ENCODE peak calls at places on chromosome 17, in eight cellular contexts. A, B, R, U, C, Q, G and D are unnamed samples.

GRCh38 chr17:35170968-35171771 is 23.0 kb downstream of the SLC35G3 start:
- DNase-seq in A (peak; percentile 4), B (no peak), R (peak; percentile 15), U (no peak), C (no peak), Q (no peak), G (no peak), D (no peak)

GRCh38 chr17:16085066-16085699 is 85.6 kb downstream of the TTC19 start:
- DNase-seq in A (no peak), B (no peak), R (peak; percentile 89), U (peak; percentile 78), C (no peak), Q (no peak), G (no peak), D (no peak)

GRCh38 chr17:27573971-27574525 is 56.9 kb upstream of the LGALS9 start:
- DNase-seq in A (peak; percentile 76), B (no peak), R (peak; percentile 69), U (peak; percentile 69), C (no peak), Q (no peak), G (no peak), D (no peak)

GRCh38 chr17:48592592-48592991 is 987 bp downstream of the HOXB5 start:
- DNase-seq in A (no peak), B (no peak), R (peak; percentile 10), U (no peak), C (no peak), Q (no peak), G (no peak), D (no peak)

GRCh38 chr17:35373984-35374765 is 754 bp upstream of the SLFN11 start:
- DNase-seq in A (peak; percentile 59), B (peak; percentile 39), R (peak; percentile 55), U (peak; percentile 16), C (peak; percentile 66), Q (peak; percentile 69), G (peak; percentile 62), D (peak; percentile 85)

GRCh38 chr17:44191941-44192496 is 5.2 kb downstream of the TMUB2 start:
- DNase-seq in A (no peak), B (no peak), R (no peak), U (no peak), C (no peak), Q (no peak), G (peak; percentile 69), D (no peak)

GRCh38 chr17:62705781-62706597 is 78.5 kb downstream of the MRC2 start:
- DNase-seq in A (peak; percentile 31), B (no peak), R (peak; percentile 47), U (peak; percentile 53), C (no peak), Q (no peak), G (peak; percentile 69), D (no peak)

GRCh38 chr17:46940692-46941404 is 17.9 kb downstream of the GOSR2 start:
- DNase-seq in A (peak; percentile 86), B (peak; percentile 67), R (peak; percentile 60), U (peak; percentile 41), C (peak; percentile 66), Q (peak; percentile 64), G (peak; percentile 89), D (peak; percentile 68)

GRCh38 chr17:18280766-18281165 is 20.3 kb downstream of the MIEF2 start:
- DNase-seq in A (no peak), B (no peak), R (peak; percentile 27), U (no peak), C (no peak), Q (no peak), G (no peak), D (no peak)

GRCh38 chr17:7885357-7886226 is 3.0 kb upstream of the CHD3 start:
- DNase-seq in A (peak; percentile 52), B (peak; percentile 42), R (peak; percentile 14), U (no peak), C (peak; percentile 40), Q (peak; percentile 47), G (peak; percentile 66), D (peak; percentile 57)

GRCh38 chr17:51860934-51861561 is 297.5 kb downstream of the CA10 start:
- DNase-seq in A (peak; percentile 17), B (no peak), R (no peak), U (no peak), C (no peak), Q (no peak), G (peak; percentile 81), D (peak; percentile 23)

GRCh38 chr17:35254107-35254802 is 11.4 kb downstream of the SLFN5 start:
- DNase-seq in A (peak; percentile 93), B (no peak), R (peak; percentile 97), U (peak; percentile 93), C (peak; percentile 36), Q (no peak), G (no peak), D (peak; percentile 88)

GRCh38 chr17:14014647-14015046 is 54.7 kb upstream of the COX10 start:
- DNase-seq in A (no peak), B (no peak), R (peak; percentile 9), U (peak; percentile 54), C (no peak), Q (no peak), G (no peak), D (peak; percentile 52)

GRCh38 chr17:3961564-3962047 is 2.6 kb downstream of the ATP2A3 start:
- DNase-seq in A (no peak), B (peak; percentile 47), R (no peak), U (no peak), C (no peak), Q (no peak), G (no peak), D (no peak)

GRCh38 chr17:3963214-3964201 is 729 bp downstream of the ATP2A3 start:
- DNase-seq in A (no peak), B (peak; percentile 82), R (no peak), U (no peak), C (no peak), Q (no peak), G (peak; percentile 71), D (no peak)

GRCh38 chr17:3960764-3961163 is 3.5 kb downstream of the ATP2A3 start:
- DNase-seq in A (peak; percentile 95), B (no peak), R (peak; percentile 55), U (peak; percentile 34), C (peak; percentile 45), Q (no peak), G (no peak), D (peak; percentile 33)

GRCh38 chr17:3964203-3965122 is at the start of gene ATP2A3:
- DNase-seq in A (no peak), B (peak; percentile 67), R (no peak), U (no peak), C (no peak), Q (peak; percentile 57), G (peak; percentile 73), D (no peak)

DNA sequence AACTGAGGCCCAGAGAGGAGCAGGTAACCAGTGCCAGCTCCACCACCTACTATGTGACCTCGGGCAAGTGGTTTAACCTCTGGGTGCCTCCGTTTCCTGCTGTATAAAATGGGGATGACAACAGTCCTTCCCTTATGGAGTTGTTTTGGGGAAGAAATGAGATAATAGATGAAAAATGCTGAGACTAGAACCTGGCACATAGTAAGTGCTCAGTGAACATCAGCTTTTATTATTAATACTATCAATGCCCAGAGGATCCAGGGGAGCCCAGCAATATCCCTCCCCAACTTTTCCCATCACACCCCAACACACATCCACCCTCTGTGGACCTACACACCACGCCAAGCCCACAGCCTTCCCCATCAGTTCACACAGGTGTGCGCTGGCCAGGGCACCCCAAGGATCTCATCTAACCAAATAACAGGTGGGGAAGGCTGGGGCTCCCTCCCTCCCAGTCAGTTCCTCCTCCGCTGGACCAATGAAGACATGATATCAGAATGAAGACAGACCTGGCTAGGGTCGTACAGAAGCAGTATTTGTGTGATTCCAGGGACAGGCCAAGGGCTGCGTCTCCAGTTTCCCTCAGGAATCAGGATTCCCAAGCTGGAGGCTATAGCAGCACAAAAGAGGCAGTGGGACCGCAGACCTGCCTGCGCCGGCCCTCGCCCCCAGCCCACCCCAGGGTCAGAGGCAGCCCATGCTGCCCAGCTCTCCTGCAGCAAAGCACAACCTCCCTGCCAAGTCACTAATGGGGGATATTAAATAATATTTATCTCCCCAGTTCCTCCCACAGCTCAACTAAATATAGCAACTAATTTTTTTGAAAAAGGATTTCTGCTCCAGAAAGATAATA is 1.8 kb downstream of the ATP2A3 start:
- DNase-seq in A (no peak), B (no peak), R (no peak), U (no peak), C (no peak), Q (no peak), G (no peak), D (no peak)
- H3K4me3 ChIP-seq in A (no peak overlapping the region), B (peak overlapping the region; percentile 83), R (no peak overlapping the region), U (no peak overlapping the region), C (no peak overlapping the region), Q (no peak overlapping the region), G (no peak overlapping the region), D (no peak overlapping the region)

GRCh38 chr17:22671110-22671509 is 978.8 kb downstream of the KCNJ18 start:
- DNase-seq in A (no peak), B (no peak), R (no peak), U (no peak), C (no peak), Q (no peak), G (no peak), D (no peak)
- H3K9me3 ChIP-seq in A (no peaks in the 10 kb centered on the region), B (no peaks in the 10 kb centered on the region), R (peaks cover 13% of the 10 kb centered on the region), U (no peaks in the 10 kb centered on the region), C (no peaks in the 10 kb centered on the region), Q (no peaks in the 10 kb centered on the region), G (peaks cover 61% of the 10 kb centered on the region), D (no peaks in the 10 kb centered on the region)

DNA sequence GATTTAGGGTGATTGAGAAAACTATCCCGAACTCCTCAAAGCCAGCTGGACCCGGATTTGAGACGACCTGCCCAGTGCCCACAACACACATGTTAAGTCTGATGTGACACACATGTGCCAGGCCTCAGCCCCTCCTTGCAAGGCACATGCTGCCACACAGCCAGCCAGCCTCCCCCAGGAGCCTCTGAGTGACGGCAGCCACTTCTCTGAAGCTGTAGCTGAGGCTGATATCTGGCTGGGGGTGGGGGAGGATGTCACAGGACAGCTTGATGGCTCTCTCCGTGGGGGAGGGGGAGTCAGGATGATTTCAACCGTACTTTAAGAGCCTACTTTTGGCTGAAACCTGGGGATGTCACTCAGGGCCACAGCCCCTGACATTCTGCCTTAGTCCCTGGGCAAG is 40.9 kb downstream of the SRCIN1 start:
- DNase-seq in A (no peak), B (no peak), R (no peak), U (no peak), C (no peak), Q (no peak), G (no peak), D (no peak)
- H3K27me3 ChIP-seq in A (peaks cover 80% of the 10 kb centered on the region), B (peaks cover 60% of the 10 kb centered on the region), R (peaks cover 92% of the 10 kb centered on the region), U (peaks cover 67% of the 10 kb centered on the region), C (peaks cover 48% of the 10 kb centered on the region), Q (peaks cover 61% of the 10 kb centered on the region), G (peaks cover 94% of the 10 kb centered on the region), D (no peaks in the 10 kb centered on the region)

GRCh38 chr17:45408611-45409421 is 23.9 kb downstream of the ARHGAP27 start:
- DNase-seq in A (no peak), B (no peak), R (no peak), U (no peak), C (no peak), Q (no peak), G (no peak), D (no peak)
- H3K4me3 ChIP-seq in A (no peak overlapping the region), B (peak overlapping the region; percentile 100), R (no peak overlapping the region), U (no peak overlapping the region), C (peak overlapping the region; percentile 48), Q (peak overlapping the region; percentile 38), G (no peak overlapping the region), D (no peak overlapping the region)

DNA sequence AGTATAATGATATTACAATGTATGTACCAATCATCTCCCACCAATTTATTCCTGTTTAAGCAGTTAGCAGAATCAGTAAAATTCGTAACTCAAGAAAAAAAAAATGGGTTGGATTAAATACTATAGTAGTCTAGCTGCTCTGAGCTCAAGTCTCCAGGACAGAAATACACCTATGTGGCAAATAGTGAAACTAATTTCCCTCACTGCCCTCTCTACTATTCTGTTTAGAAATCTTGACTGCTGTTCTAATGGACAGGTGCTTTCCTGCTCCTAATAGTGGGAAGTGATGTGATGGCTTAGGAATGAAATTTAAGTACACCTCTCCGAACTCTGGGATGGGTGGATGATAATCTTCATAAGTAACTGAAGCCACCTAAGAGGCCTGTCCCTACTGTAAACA is 175.7 kb downstream of the KCNJ2 start:
- DNase-seq in A (no peak), B (no peak), R (no peak), U (no peak), C (no peak), Q (no peak), G (no peak), D (no peak)
- H3K9me3 ChIP-seq in A (no peaks in the 10 kb centered on the region), B (no peaks in the 10 kb centered on the region), R (no peaks in the 10 kb centered on the region), U (no peaks in the 10 kb centered on the region), C (no peaks in the 10 kb centered on the region), Q (no peaks in the 10 kb centered on the region), G (no peaks in the 10 kb centered on the region), D (no peaks in the 10 kb centered on the region)